ENCODE peak calls at places on chromosomes 12 and 14, in four cellular contexts. U is astrocyte of the spinal cord, C is T follicular helper cell, G is GOT3. O is an unnamed sample.

GRCh38 chr12:79725987-79726386 is 35.2 kb upstream of the PAWR start:
- DNase-seq in U (peak), C (no peak), G (no peak), O (peak)

GRCh38 chr12:40325349-40325960 is 100.7 kb downstream of the LRRK2 start:
- DNase-seq in U (peak), C (no peak), G (no peak), O (no peak)

GRCh38 chr12:120110550-120111501 is 5.7 kb downstream of the RAB35 start:
- DNase-seq in U (no peak), C (peak), G (no peak), O (no peak)

GRCh38 chr14:59333668-59334067 is 131.5 kb downstream of the GPR135 start:
- DNase-seq in U (peak), C (no peak), G (no peak), O (peak)

GRCh38 chr14:61388173-61388975 is 67.0 kb downstream of the PRKCH start:
- DNase-seq in U (peak), C (no peak), G (no peak), O (no peak)

GRCh38 chr12:121288158-121288848 is 8.2 kb downstream of the CAMKK2 start:
- DNase-seq in U (no peak), C (no peak), G (no peak), O (no peak)

GRCh38 chr12:114371250-114371649 is 34.7 kb downstream of the TBX5 start:
- DNase-seq in U (no peak), C (no peak), G (no peak), O (no peak)

GRCh38 chr14:94423465-94424056 is 29.0 kb downstream of the SERPINA11 start:
- DNase-seq in U (peak), C (no peak), G (no peak), O (peak)

GRCh38 chr12:10354502-10354901 is 35.3 kb downstream of the KLRK1 start:
- DNase-seq in U (peak), C (no peak), G (no peak), O (no peak)

GRCh38 chr14:63986789-63987533 is 134.2 kb downstream of the SYNE2 start:
- DNase-seq in U (peak), C (no peak), G (no peak), O (peak)

GRCh38 chr12:19026637-19027508 is 102.7 kb upstream of the PLEKHA5 start:
- DNase-seq in U (no peak), C (no peak), G (no peak), O (no peak)

GRCh38 chr12:62540354-62540753 is 73.7 kb downstream of the MON2 start:
- DNase-seq in U (no peak), C (no peak), G (no peak), O (no peak)